ENCODE peak calls at places on chromosomes 11 and 22, in six cellular contexts. One of them, this sample, is unnamed.

GRCh38 chr11:117259417-117259816 is 26.9 kb downstream of the RNF214 start:
- DNase-seq in brain pericyte: no peak
- DNase-seq in astrocyte of the cerebellum: no peak
- DNase-seq in upper lobe of right lung: no peak
- DNase-seq in activated gamma-delta T cell: no peak
- DNase-seq in AG08395: peak; percentile 56
- DNase-seq in this sample: no peak

GRCh38 chr11:44770401-44770800 is 43.6 kb downstream of the TSPAN18 start:
- DNase-seq in brain pericyte: no peak
- DNase-seq in astrocyte of the cerebellum: no peak
- DNase-seq in upper lobe of right lung: no peak
- DNase-seq in activated gamma-delta T cell: no peak
- DNase-seq in AG08395: no peak
- DNase-seq in this sample: no peak

GRCh38 chr11:3859373-3859881 is 4.0 kb downstream of the STIM1 start:
- DNase-seq in brain pericyte: no peak
- DNase-seq in astrocyte of the cerebellum: no peak
- DNase-seq in upper lobe of right lung: no peak
- DNase-seq in activated gamma-delta T cell: no peak
- DNase-seq in AG08395: no peak
- DNase-seq in this sample: no peak

GRCh38 chr11:2810401-2811205 is 75.0 kb downstream of the CDKN1C start:
- DNase-seq in brain pericyte: no peak
- DNase-seq in astrocyte of the cerebellum: no peak
- DNase-seq in upper lobe of right lung: peak; percentile 56
- DNase-seq in activated gamma-delta T cell: no peak
- DNase-seq in AG08395: no peak
- DNase-seq in this sample: no peak

GRCh38 chr11:102802341-102802740 is 4.4 kb upstream of the MMP1 start:
- DNase-seq in brain pericyte: no peak
- DNase-seq in astrocyte of the cerebellum: peak; percentile 67
- DNase-seq in upper lobe of right lung: no peak
- DNase-seq in activated gamma-delta T cell: no peak
- DNase-seq in AG08395: peak; percentile 83
- DNase-seq in this sample: no peak

GRCh38 chr11:121329786-121330395 is 37.3 kb downstream of the SC5D start:
- DNase-seq in brain pericyte: no peak
- DNase-seq in astrocyte of the cerebellum: no peak
- DNase-seq in upper lobe of right lung: no peak
- DNase-seq in activated gamma-delta T cell: no peak
- DNase-seq in AG08395: no peak
- DNase-seq in this sample: no peak

GRCh38 chr11:22785251-22785650 is 44.4 kb downstream of the SVIP start:
- DNase-seq in brain pericyte: no peak
- DNase-seq in astrocyte of the cerebellum: no peak
- DNase-seq in upper lobe of right lung: no peak
- DNase-seq in activated gamma-delta T cell: no peak
- DNase-seq in AG08395: no peak
- DNase-seq in this sample: peak; percentile 67

GRCh38 chr11:57458410-57459111 is 1.8 kb upstream of the RTN4RL2 start:
- DNase-seq in brain pericyte: no peak
- DNase-seq in astrocyte of the cerebellum: no peak
- DNase-seq in upper lobe of right lung: peak; percentile 82
- DNase-seq in activated gamma-delta T cell: no peak
- DNase-seq in AG08395: peak; percentile 56
- DNase-seq in this sample: no peak

GRCh38 chr22:48701296-48702030 is 1126.2 kb downstream of the BRD1 start:
- DNase-seq in brain pericyte: no peak
- DNase-seq in astrocyte of the cerebellum: no peak
- DNase-seq in upper lobe of right lung: no peak
- DNase-seq in activated gamma-delta T cell: no peak
- DNase-seq in AG08395: no peak
- DNase-seq in this sample: no peak

GRCh38 chr22:49395617-49396016 is 432.1 kb downstream of the BRD1 start:
- DNase-seq in brain pericyte: no peak
- DNase-seq in astrocyte of the cerebellum: no peak
- DNase-seq in upper lobe of right lung: no peak
- DNase-seq in activated gamma-delta T cell: no peak
- DNase-seq in AG08395: no peak
- DNase-seq in this sample: no peak

GRCh38 chr22:20957691-20958440 is 9.2 kb upstream of the AIFM3 start:
- DNase-seq in brain pericyte: no peak
- DNase-seq in astrocyte of the cerebellum: no peak
- DNase-seq in upper lobe of right lung: peak; percentile 81
- DNase-seq in activated gamma-delta T cell: no peak
- DNase-seq in AG08395: peak; percentile 40
- DNase-seq in this sample: no peak

GRCh38 chr11:103637250-103637649 is 399.2 kb upstream of the DDI1 start:
- DNase-seq in brain pericyte: no peak
- DNase-seq in astrocyte of the cerebellum: no peak
- DNase-seq in upper lobe of right lung: no peak
- DNase-seq in activated gamma-delta T cell: no peak
- DNase-seq in AG08395: peak; percentile 34
- DNase-seq in this sample: no peak

GRCh38 chr11:77345621-77346020 is 44.1 kb upstream of the GDPD4 start:
- DNase-seq in brain pericyte: no peak
- DNase-seq in astrocyte of the cerebellum: peak; percentile 62
- DNase-seq in upper lobe of right lung: no peak
- DNase-seq in activated gamma-delta T cell: no peak
- DNase-seq in AG08395: peak; percentile 28
- DNase-seq in this sample: no peak

GRCh38 chr22:31104869-31105268 is 2.5 kb downstream of the SELENOM start:
- DNase-seq in brain pericyte: no peak
- DNase-seq in astrocyte of the cerebellum: no peak
- DNase-seq in upper lobe of right lung: no peak
- DNase-seq in activated gamma-delta T cell: no peak
- DNase-seq in AG08395: no peak
- DNase-seq in this sample: no peak

GRCh38 chr22:24836282-24836681 is 30.3 kb downstream of the SGSM1 start:
- DNase-seq in brain pericyte: no peak
- DNase-seq in astrocyte of the cerebellum: no peak
- DNase-seq in upper lobe of right lung: no peak
- DNase-seq in activated gamma-delta T cell: no peak
- DNase-seq in AG08395: no peak
- DNase-seq in this sample: no peak

GRCh38 chr11:2210366-2211112 is 38.9 kb upstream of the TH start:
- DNase-seq in brain pericyte: no peak
- DNase-seq in astrocyte of the cerebellum: no peak
- DNase-seq in upper lobe of right lung: peak; percentile 53
- DNase-seq in activated gamma-delta T cell: no peak
- DNase-seq in AG08395: no peak
- DNase-seq in this sample: no peak

GRCh38 chr11:117986981-117987495 is 844 bp downstream of the IL10RA start:
- DNase-seq in brain pericyte: no peak
- DNase-seq in astrocyte of the cerebellum: no peak
- DNase-seq in upper lobe of right lung: no peak
- DNase-seq in activated gamma-delta T cell: no peak
- DNase-seq in AG08395: no peak
- DNase-seq in this sample: no peak

GRCh38 chr11:16148301-16148787 is 208.0 kb downstream of the SOX6 start:
- DNase-seq in brain pericyte: no peak
- DNase-seq in astrocyte of the cerebellum: no peak
- DNase-seq in upper lobe of right lung: no peak
- DNase-seq in activated gamma-delta T cell: no peak
- DNase-seq in AG08395: no peak
- DNase-seq in this sample: no peak

GRCh38 chr22:46081831-46082210 is 68.5 kb upstream of the PPARA start:
- DNase-seq in brain pericyte: no peak
- DNase-seq in astrocyte of the cerebellum: no peak
- DNase-seq in upper lobe of right lung: peak; percentile 42
- DNase-seq in activated gamma-delta T cell: no peak
- DNase-seq in AG08395: no peak
- DNase-seq in this sample: no peak

GRCh38 chr22:37063436-37064420 is 12.2 kb downstream of the KCTD17 start:
- DNase-seq in brain pericyte: no peak
- DNase-seq in astrocyte of the cerebellum: no peak
- DNase-seq in upper lobe of right lung: no peak
- DNase-seq in activated gamma-delta T cell: no peak
- DNase-seq in AG08395: no peak
- DNase-seq in this sample: no peak

GRCh38 chr11:122984186-122985011 is 2.8 kb upstream of the BSX start:
- DNase-seq in brain pericyte: no peak
- DNase-seq in astrocyte of the cerebellum: no peak
- DNase-seq in upper lobe of right lung: no peak
- DNase-seq in activated gamma-delta T cell: no peak
- DNase-seq in AG08395: peak; percentile 46
- DNase-seq in this sample: no peak

GRCh38 chr22:43381693-43382092 is 30.1 kb upstream of the MPPED1 start:
- DNase-seq in brain pericyte: no peak
- DNase-seq in astrocyte of the cerebellum: no peak
- DNase-seq in upper lobe of right lung: no peak
- DNase-seq in activated gamma-delta T cell: no peak
- DNase-seq in AG08395: no peak
- DNase-seq in this sample: no peak

GRCh38 chr11:119482561-119483001 is 59.6 kb upstream of the THY1 start:
- DNase-seq in brain pericyte: no peak
- DNase-seq in astrocyte of the cerebellum: no peak
- DNase-seq in upper lobe of right lung: no peak
- DNase-seq in activated gamma-delta T cell: no peak
- DNase-seq in AG08395: no peak
- DNase-seq in this sample: no peak

GRCh38 chr22:39965749-39966148 is 5.6 kb downstream of the TMA7B start:
- DNase-seq in brain pericyte: no peak
- DNase-seq in astrocyte of the cerebellum: no peak
- DNase-seq in upper lobe of right lung: no peak
- DNase-seq in activated gamma-delta T cell: no peak
- DNase-seq in AG08395: no peak
- DNase-seq in this sample: no peak

GRCh38 chr22:19455585-19456370 is 8.3 kb upstream of the C22orf39 start:
- DNase-seq in brain pericyte: no peak
- DNase-seq in astrocyte of the cerebellum: no peak
- DNase-seq in upper lobe of right lung: no peak
- DNase-seq in activated gamma-delta T cell: no peak
- DNase-seq in AG08395: no peak
- DNase-seq in this sample: no peak

GRCh38 chr22:22450343-22450839 is 58.2 kb downstream of the ZNF280B start:
- DNase-seq in brain pericyte: no peak
- DNase-seq in astrocyte of the cerebellum: no peak
- DNase-seq in upper lobe of right lung: no peak
- DNase-seq in activated gamma-delta T cell: no peak
- DNase-seq in AG08395: no peak
- DNase-seq in this sample: no peak

This sample was measured in glomerular endothelial cell.